ENCODE peak calls at places on chromosomes 3 and 15, in five cellular contexts. One of them, this sample, is unnamed.

GRCh38 chr15:43522247-43522646 is 4.8 kb downstream of the MAP1A start:
- DNase-seq in activated effector memory CD4-positive, alpha-beta T cell treated with anti-CD3 and anti-CD28 coated beads, Interleukin-2, amount 50 U/mL, for 16 hours: no peak
- DNase-seq in neural crest cell: no peak
- DNase-seq in cardiac fibroblast: no peak
- DNase-seq in iPS-NIHi11: no peak
- DNase-seq in this sample: no peak

GRCh38 chr3:116444819-116445290 is 432 bp downstream of the LSAMP start:
- DNase-seq in activated effector memory CD4-positive, alpha-beta T cell treated with anti-CD3 and anti-CD28 coated beads, Interleukin-2, amount 50 U/mL, for 16 hours: no peak
- DNase-seq in neural crest cell: peak
- DNase-seq in cardiac fibroblast: no peak
- DNase-seq in iPS-NIHi11: peak
- DNase-seq in this sample: no peak

GRCh38 chr15:33908396-33908795 is 59.9 kb upstream of the CHRM5 start:
- DNase-seq in activated effector memory CD4-positive, alpha-beta T cell treated with anti-CD3 and anti-CD28 coated beads, Interleukin-2, amount 50 U/mL, for 16 hours: no peak
- DNase-seq in neural crest cell: no peak
- DNase-seq in cardiac fibroblast: peak
- DNase-seq in iPS-NIHi11: no peak
- DNase-seq in this sample: no peak

GRCh38 chr3:159795050-159795449 is 193.6 kb upstream of the IL12A start:
- DNase-seq in activated effector memory CD4-positive, alpha-beta T cell treated with anti-CD3 and anti-CD28 coated beads, Interleukin-2, amount 50 U/mL, for 16 hours: no peak
- DNase-seq in neural crest cell: no peak
- DNase-seq in cardiac fibroblast: no peak
- DNase-seq in iPS-NIHi11: no peak
- DNase-seq in this sample: no peak

GRCh38 chr15:62972814-62973213 is 69.7 kb upstream of the TPM1 start:
- DNase-seq in activated effector memory CD4-positive, alpha-beta T cell treated with anti-CD3 and anti-CD28 coated beads, Interleukin-2, amount 50 U/mL, for 16 hours: no peak
- DNase-seq in neural crest cell: no peak
- DNase-seq in cardiac fibroblast: peak
- DNase-seq in iPS-NIHi11: no peak
- DNase-seq in this sample: no peak

GRCh38 chr15:69749797-69750196 is 297.2 kb downstream of the RPLP1 start:
- DNase-seq in activated effector memory CD4-positive, alpha-beta T cell treated with anti-CD3 and anti-CD28 coated beads, Interleukin-2, amount 50 U/mL, for 16 hours: no peak
- DNase-seq in neural crest cell: no peak
- DNase-seq in cardiac fibroblast: peak
- DNase-seq in iPS-NIHi11: no peak
- DNase-seq in this sample: no peak

GRCh38 chr15:79192462-79193036 is 90.0 kb upstream of the ANKRD34C start:
- DNase-seq in activated effector memory CD4-positive, alpha-beta T cell treated with anti-CD3 and anti-CD28 coated beads, Interleukin-2, amount 50 U/mL, for 16 hours: no peak
- DNase-seq in neural crest cell: no peak
- DNase-seq in cardiac fibroblast: no peak
- DNase-seq in iPS-NIHi11: no peak
- DNase-seq in this sample: no peak

GRCh38 chr15:62999923-63000484 is 42.5 kb upstream of the TPM1 start:
- DNase-seq in activated effector memory CD4-positive, alpha-beta T cell treated with anti-CD3 and anti-CD28 coated beads, Interleukin-2, amount 50 U/mL, for 16 hours: no peak
- DNase-seq in neural crest cell: no peak
- DNase-seq in cardiac fibroblast: no peak
- DNase-seq in iPS-NIHi11: no peak
- DNase-seq in this sample: no peak

This sample was measured in RWPE2.